ENCODE peak calls at places on chromosomes 16 and 17, in seven cellular contexts. One of them, this sample, is unnamed.

GRCh38 chr16:1078579-1079021 is 6.1 kb downstream of the SSTR5 start:
- DNase-seq in SK-N-SH: no peak
- DNase-seq in GM12878: no peak
- DNase-seq in HepG2: peak; percentile 91
- DNase-seq in K562: no peak
- DNase-seq in endothelial cell of umbilical vein: peak; percentile 95
- DNase-seq in HCT116: no peak
- DNase-seq in this sample: no peak

GRCh38 chr16:30185141-30185682 is 1.8 kb downstream of the CORO1A start:
- DNase-seq in endothelial cell of umbilical vein: no peak
- DNase-seq in K562: no peak
- DNase-seq in HCT116: no peak
- DNase-seq in SK-N-SH: peak; percentile 40
- DNase-seq in HepG2: no peak
- DNase-seq in GM12878: no peak
- DNase-seq in this sample: peak; percentile 44

GRCh38 chr17:72119963-72120877 is 600 bp upstream of the SOX9 start:
- DNase-seq in HepG2: peak; percentile 79
- DNase-seq in SK-N-SH: peak; percentile 79
- DNase-seq in GM12878: no peak
- DNase-seq in HCT116: peak; percentile 64
- DNase-seq in endothelial cell of umbilical vein: no peak
- DNase-seq in K562: no peak
- DNase-seq in this sample: no peak

GRCh38 chr16:66131156-66131807 is 235.2 kb upstream of the CDH5 start:
- DNase-seq in HepG2: no peak
- DNase-seq in HCT116: no peak
- DNase-seq in K562: no peak
- DNase-seq in GM12878: no peak
- DNase-seq in endothelial cell of umbilical vein: no peak
- DNase-seq in SK-N-SH: no peak
- DNase-seq in this sample: no peak

GRCh38 chr16:21314339-21314738 is 36.2 kb upstream of the CRYM start:
- DNase-seq in K562: no peak
- DNase-seq in endothelial cell of umbilical vein: no peak
- DNase-seq in HepG2: no peak
- DNase-seq in SK-N-SH: no peak
- DNase-seq in GM12878: no peak
- DNase-seq in HCT116: no peak
- DNase-seq in this sample: no peak

GRCh38 chr17:50772251-50772650 is 4.9 kb upstream of the ANKRD40CL start:
- DNase-seq in HCT116: no peak
- DNase-seq in SK-N-SH: no peak
- DNase-seq in endothelial cell of umbilical vein: no peak
- DNase-seq in K562: peak; percentile 20
- DNase-seq in HepG2: no peak
- DNase-seq in GM12878: no peak
- DNase-seq in this sample: no peak

GRCh38 chr16:2205104-2205966 is at the start of gene MLST8:
- DNase-seq in GM12878: peak; percentile 45
- DNase-seq in HepG2: peak; percentile 65
- DNase-seq in HCT116: peak; percentile 78
- DNase-seq in K562: peak; percentile 92
- DNase-seq in SK-N-SH: peak; percentile 99
- DNase-seq in endothelial cell of umbilical vein: peak; percentile 87
- DNase-seq in this sample: no peak

GRCh38 chr16:63702981-63703590 is 1418.8 kb downstream of the CDH11 start:
- DNase-seq in HepG2: peak; percentile 21
- DNase-seq in endothelial cell of umbilical vein: no peak
- DNase-seq in SK-N-SH: no peak
- DNase-seq in GM12878: no peak
- DNase-seq in HCT116: no peak
- DNase-seq in K562: peak; percentile 2
- DNase-seq in this sample: peak; percentile 49

GRCh38 chr16:77212736-77213541 is 13.7 kb downstream of the SYCE1L start:
- DNase-seq in endothelial cell of umbilical vein: peak; percentile 62
- DNase-seq in SK-N-SH: peak; percentile 89
- DNase-seq in HCT116: no peak
- DNase-seq in HepG2: no peak
- DNase-seq in GM12878: no peak
- DNase-seq in K562: peak; percentile 66
- DNase-seq in this sample: peak; percentile 92

GRCh38 chr16:12205378-12205777 is 228.8 kb downstream of the SNX29 start:
- DNase-seq in HepG2: no peak
- DNase-seq in HCT116: no peak
- DNase-seq in endothelial cell of umbilical vein: no peak
- DNase-seq in K562: no peak
- DNase-seq in SK-N-SH: no peak
- DNase-seq in GM12878: no peak
- DNase-seq in this sample: no peak

GRCh38 chr17:2704890-2705248 is 6.7 kb downstream of the CLUH start:
- DNase-seq in K562: no peak
- DNase-seq in GM12878: no peak
- DNase-seq in SK-N-SH: no peak
- DNase-seq in HCT116: no peak
- DNase-seq in HepG2: no peak
- DNase-seq in endothelial cell of umbilical vein: no peak
- DNase-seq in this sample: no peak

GRCh38 chr16:56357765-56358322 is 67.5 kb downstream of the AMFR start:
- DNase-seq in endothelial cell of umbilical vein: no peak
- DNase-seq in GM12878: no peak
- DNase-seq in SK-N-SH: peak; percentile 21
- DNase-seq in HepG2: peak; percentile 73
- DNase-seq in K562: no peak
- DNase-seq in HCT116: no peak
- DNase-seq in this sample: peak; percentile 66
- TF ChIP-seq MAX in endothelial cell of umbilical vein: no peak
- TF ChIP-seq MAX in GM12878: no peak
- TF ChIP-seq MAX in SK-N-SH: no peak
- TF ChIP-seq MAX in HepG2: peak; percentile 82
- TF ChIP-seq MAX in K562: no peak
- TF ChIP-seq MAX in HCT116: no peak
- TF ChIP-seq MAX in this sample: no peak

DNA sequence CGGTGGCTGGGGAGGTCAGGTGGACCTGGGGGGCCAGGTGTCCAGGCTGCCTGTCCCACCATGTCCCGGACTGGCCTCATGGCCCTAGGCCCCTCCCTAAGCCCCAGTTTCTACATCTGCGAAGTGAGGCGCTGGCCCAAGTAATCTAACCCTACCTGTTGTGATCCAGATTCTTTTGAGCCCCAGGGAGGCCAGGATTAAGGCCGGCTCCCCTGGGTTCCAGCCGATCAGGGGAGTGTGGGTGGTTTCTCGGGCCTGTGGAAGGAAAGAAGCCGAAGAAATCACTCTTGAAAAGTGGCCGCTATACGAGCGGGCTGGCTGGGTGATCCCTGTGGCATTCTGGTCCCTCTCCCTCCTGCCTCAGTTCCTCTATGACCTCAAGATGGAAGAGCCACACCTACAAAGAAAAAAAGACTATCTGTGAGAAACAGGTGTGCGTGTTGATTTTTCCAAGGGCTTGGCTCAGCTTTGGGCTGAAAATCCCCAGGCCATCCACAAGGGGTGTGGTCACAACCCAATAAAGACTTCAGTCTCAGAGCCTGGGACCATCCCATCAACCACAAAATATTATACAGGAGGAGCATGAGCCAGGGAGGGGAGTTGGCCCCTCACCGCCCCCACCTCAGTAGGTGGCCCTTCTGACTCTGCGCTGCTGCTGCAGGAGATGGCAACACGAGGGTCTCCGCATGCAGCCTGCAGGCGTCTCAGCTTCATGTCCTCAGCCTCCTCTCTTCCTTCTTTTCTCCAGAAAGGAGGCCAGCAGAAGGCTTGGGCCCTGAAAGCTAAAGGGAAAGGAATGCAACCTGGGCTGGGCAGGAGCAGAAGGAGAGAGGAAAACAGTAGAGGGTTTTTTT is 20.3 kb downstream of the GPR142 start:
- DNase-seq in K562: no peak
- DNase-seq in HepG2: no peak
- DNase-seq in GM12878: no peak
- DNase-seq in endothelial cell of umbilical vein: no peak
- DNase-seq in HCT116: no peak
- DNase-seq in SK-N-SH: no peak
- DNase-seq in this sample: no peak
- H3K9ac ChIP-seq in K562: no peak overlapping the region
- H3K9ac ChIP-seq in HepG2: no peak overlapping the region
- H3K9ac ChIP-seq in GM12878: no peak overlapping the region
- H3K9ac ChIP-seq in endothelial cell of umbilical vein: no peak overlapping the region
- H3K9ac ChIP-seq in HCT116: no peak overlapping the region
- H3K9ac ChIP-seq in SK-N-SH: no peak overlapping the region
- H3K9ac ChIP-seq in this sample: no peak overlapping the region

GRCh38 chr17:44223574-44224046 is 4.1 kb upstream of the UBTF start:
- DNase-seq in SK-N-SH: no peak
- DNase-seq in K562: no peak
- DNase-seq in endothelial cell of umbilical vein: peak; percentile 97
- DNase-seq in HepG2: no peak
- DNase-seq in GM12878: no peak
- DNase-seq in HCT116: no peak
- DNase-seq in this sample: no peak
- TF ChIP-seq MAX in SK-N-SH: peak; percentile 46
- TF ChIP-seq MAX in K562: no peak
- TF ChIP-seq MAX in endothelial cell of umbilical vein: no peak
- TF ChIP-seq MAX in HepG2: no peak
- TF ChIP-seq MAX in GM12878: no peak
- TF ChIP-seq MAX in HCT116: no peak
- TF ChIP-seq MAX in this sample: no peak

GRCh38 chr17:57915980-57916757 is 39.0 kb downstream of the CUEDC1 start:
- DNase-seq in HCT116: no peak
- DNase-seq in SK-N-SH: peak; percentile 70
- DNase-seq in HepG2: no peak
- DNase-seq in K562: no peak
- DNase-seq in GM12878: no peak
- DNase-seq in endothelial cell of umbilical vein: no peak
- DNase-seq in this sample: no peak

GRCh38 chr17:57914274-57915147 is 40.7 kb downstream of the CUEDC1 start:
- DNase-seq in endothelial cell of umbilical vein: peak; percentile 16
- DNase-seq in HCT116: no peak
- DNase-seq in HepG2: no peak
- DNase-seq in GM12878: no peak
- DNase-seq in SK-N-SH: no peak
- DNase-seq in K562: no peak
- DNase-seq in this sample: no peak

GRCh38 chr17:57915532-57915931 is 39.7 kb downstream of the CUEDC1 start:
- DNase-seq in K562: no peak
- DNase-seq in GM12878: no peak
- DNase-seq in HepG2: no peak
- DNase-seq in SK-N-SH: no peak
- DNase-seq in endothelial cell of umbilical vein: no peak
- DNase-seq in HCT116: no peak
- DNase-seq in this sample: no peak

GRCh38 chr17:57918017-57918895 is 37.0 kb downstream of the CUEDC1 start:
- DNase-seq in SK-N-SH: no peak
- DNase-seq in HepG2: no peak
- DNase-seq in K562: no peak
- DNase-seq in HCT116: no peak
- DNase-seq in GM12878: no peak
- DNase-seq in endothelial cell of umbilical vein: no peak
- DNase-seq in this sample: no peak

DNA sequence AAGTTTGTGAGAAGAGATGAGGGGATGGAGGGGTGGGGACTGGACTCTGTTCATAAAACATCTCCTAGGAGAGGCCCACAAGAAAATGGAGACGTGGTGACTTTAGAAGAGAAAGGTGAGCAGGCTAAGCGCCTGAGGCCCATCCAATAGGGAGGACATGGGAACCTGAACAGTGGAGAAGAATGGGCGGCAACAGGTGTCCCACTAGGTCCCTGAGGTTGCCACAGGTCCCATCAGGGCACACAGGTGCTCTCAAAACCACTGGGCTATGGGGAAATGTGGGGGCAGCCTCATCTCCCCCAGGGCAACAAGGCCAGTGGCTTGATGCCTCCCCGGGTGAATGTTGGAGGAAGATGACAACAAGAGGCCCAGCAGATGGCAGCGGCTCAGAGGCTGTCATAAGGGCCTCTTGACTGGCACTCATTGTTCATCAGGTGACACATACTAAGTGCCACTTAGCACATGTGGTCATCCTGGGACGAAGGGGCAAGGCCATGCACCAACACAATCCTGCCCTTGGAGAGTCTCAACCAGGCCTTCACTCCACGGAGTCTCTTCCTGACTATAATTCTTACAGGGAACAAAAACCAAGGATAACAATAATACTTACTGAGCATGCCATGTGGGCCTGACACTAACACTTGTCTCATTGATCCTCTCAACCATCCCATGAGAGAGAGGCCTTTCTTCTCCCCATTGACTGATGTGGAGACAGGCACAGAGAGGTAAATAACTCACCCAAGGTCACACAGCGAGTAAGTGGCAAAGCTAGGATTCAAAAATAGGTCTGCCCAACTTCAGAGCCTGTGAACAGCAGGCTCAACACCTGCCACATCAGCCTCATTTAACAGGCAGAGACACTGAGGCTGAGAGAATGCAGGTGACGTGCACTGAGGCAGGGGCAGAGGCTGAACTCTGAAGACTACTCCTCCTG is 38.0 kb downstream of the CUEDC1 start:
- DNase-seq in K562: no peak
- DNase-seq in HCT116: peak; percentile 48
- DNase-seq in HepG2: peak; percentile 53
- DNase-seq in GM12878: no peak
- DNase-seq in endothelial cell of umbilical vein: no peak
- DNase-seq in SK-N-SH: no peak
- DNase-seq in this sample: no peak
- H3K9ac ChIP-seq in K562: no peak overlapping the region
- H3K9ac ChIP-seq in HCT116: peak overlapping the region; percentile 15
- H3K9ac ChIP-seq in HepG2: no peak overlapping the region
- H3K9ac ChIP-seq in GM12878: no peak overlapping the region
- H3K9ac ChIP-seq in endothelial cell of umbilical vein: no peak overlapping the region
- H3K9ac ChIP-seq in SK-N-SH: no peak overlapping the region
- H3K9ac ChIP-seq in this sample: no peak overlapping the region

GRCh38 chr17:5430413-5430999 is 8.4 kb downstream of the C1QBP start:
- DNase-seq in GM12878: no peak
- DNase-seq in K562: no peak
- DNase-seq in HepG2: no peak
- DNase-seq in endothelial cell of umbilical vein: no peak
- DNase-seq in SK-N-SH: no peak
- DNase-seq in HCT116: no peak
- DNase-seq in this sample: no peak
- TF ChIP-seq MAX in GM12878: no peak
- TF ChIP-seq MAX in K562: no peak
- TF ChIP-seq MAX in HepG2: no peak
- TF ChIP-seq MAX in endothelial cell of umbilical vein: no peak
- TF ChIP-seq MAX in SK-N-SH: no peak
- TF ChIP-seq MAX in HCT116: no peak
- TF ChIP-seq MAX in this sample: no peak

This sample was measured in H1.